ENCODE peak calls at places on chromosomes 3 and 15, in eight cellular contexts. G, K, D, T, N, Y, P and L are unnamed samples.

GRCh38 chr15:39685999-39686613 is 96.5 kb downstream of the FSIP1 start:
- DNase-seq in D (peak; percentile 36), P (no peak), K (peak; percentile 63), T (peak; percentile 72), G (peak; percentile 66), Y (no peak), N (no peak), L (no peak)

GRCh38 chr3:12193485-12194165 is 34.9 kb upstream of the TIMP4 start:
- DNase-seq in P (no peak), K (no peak), T (peak; percentile 98), D (peak; percentile 96), Y (peak; percentile 71), G (peak; percentile 79), N (no peak), L (peak; percentile 75)

GRCh38 chr3:153835540-153835939 is 285.6 kb upstream of the ARHGEF26 start:
- DNase-seq in G (no peak), N (peak; percentile 38), Y (no peak), K (no peak), T (no peak), P (no peak), D (no peak), L (no peak)

GRCh38 chr3:179819379-179819778 is 166.5 kb downstream of the USP13 start:
- DNase-seq in Y (no peak), T (no peak), D (no peak), G (no peak), P (no peak), N (no peak), K (peak; percentile 77), L (no peak)

GRCh38 chr15:63492541-63493077 is 11.8 kb upstream of the USP3 start:
- DNase-seq in D (no peak), T (peak; percentile 80), P (no peak), Y (no peak), N (no peak), G (no peak), K (no peak), L (no peak)

GRCh38 chr15:49813615-49814014 is 192.8 kb downstream of the DTWD1 start:
- DNase-seq in Y (no peak), G (no peak), K (no peak), D (no peak), N (no peak), T (no peak), P (no peak), L (no peak)

GRCh38 chr15:65400760-65401606 is 21.8 kb downstream of the IGDCC4 start:
- DNase-seq in D (peak; percentile 46), Y (no peak), N (peak; percentile 94), T (peak; percentile 76), P (peak; percentile 81), K (peak; percentile 79), G (peak; percentile 75), L (no peak)

GRCh38 chr15:77019476-77020331 is 24.8 kb downstream of the PSTPIP1 start:
- DNase-seq in T (peak; percentile 39), N (no peak), Y (no peak), K (no peak), P (peak; percentile 74), G (no peak), D (peak; percentile 35), L (no peak)

GRCh38 chr3:123586131-123586530 is 1.3 kb upstream of the HACD2 start:
- DNase-seq in K (peak; percentile 58), Y (peak; percentile 37), N (peak; percentile 84), T (peak; percentile 70), D (peak; percentile 79), P (peak; percentile 76), G (peak; percentile 59), L (peak; percentile 90)

GRCh38 chr3:141795719-141796435 is 32.7 kb downstream of the GRK7 start:
- DNase-seq in D (no peak), G (no peak), N (no peak), T (peak; percentile 72), Y (peak; percentile 44), P (peak; percentile 80), K (peak; percentile 55), L (no peak)

GRCh38 chr3:78495326-78495725 is 1272.5 kb downstream of the ROBO1 start:
- DNase-seq in N (no peak), K (no peak), G (no peak), T (no peak), P (no peak), D (no peak), Y (no peak), L (no peak)

GRCh38 chr15:61499371-61499770 is 270.3 kb upstream of the RORA start:
- DNase-seq in T (no peak), K (no peak), P (no peak), D (no peak), N (no peak), G (no peak), Y (no peak), L (peak; percentile 10)

GRCh38 chr3:129230311-129231019 is 18.9 kb upstream of the COPG1 start:
- DNase-seq in P (no peak), T (peak; percentile 96), G (peak; percentile 46), D (peak; percentile 91), K (no peak), N (no peak), Y (no peak), L (no peak)

GRCh38 chr3:129398803-129399144 is 29.7 kb downstream of the EFCAB12 start:
- DNase-seq in D (peak; percentile 32), G (peak; percentile 49), N (no peak), Y (no peak), P (peak; percentile 84), K (peak; percentile 22), T (peak; percentile 70), L (no peak)

GRCh38 chr3:104066658-104067057 is 1300.1 kb upstream of the ALCAM start:
- DNase-seq in N (no peak), P (no peak), Y (no peak), G (no peak), T (peak; percentile 32), D (peak; percentile 15), K (no peak), L (no peak)

GRCh38 chr15:52789601-52790165 is 453 bp downstream of the ONECUT1 start:
- DNase-seq in G (no peak), D (peak; percentile 21), T (peak; percentile 35), P (no peak), Y (no peak), N (no peak), K (no peak), L (no peak)

GRCh38 chr3:149638401-149639092 is 19.3 kb downstream of the WWTR1 start:
- DNase-seq in Y (no peak), D (peak; percentile 48), P (no peak), T (peak; percentile 82), N (no peak), K (peak; percentile 46), G (no peak), L (no peak)
- H3K27ac ChIP-seq in Y (no peak overlapping the region), D (peak overlapping the region; percentile 14), P (no peak overlapping the region), T (peak overlapping the region; percentile 86), N (no peak overlapping the region), K (peak overlapping the region; percentile 27), G (peak overlapping the region; percentile 51), L (peak overlapping the region; percentile 56)

GRCh38 chr15:89307046-89307587 is 27.5 kb downstream of the POLG start:
- DNase-seq in D (peak; percentile 29), P (no peak), G (peak; percentile 52), N (no peak), Y (no peak), K (no peak), T (peak; percentile 69), L (no peak)
- H3K27me3 ChIP-seq in D (no peaks in the 10 kb centered on the region), P (no peaks in the 10 kb centered on the region), G (no peaks in the 10 kb centered on the region), N (no peaks in the 10 kb centered on the region), Y (no peaks in the 10 kb centered on the region), K (no peaks in the 10 kb centered on the region), T (no peaks in the 10 kb centered on the region), L (no peaks in the 10 kb centered on the region)

GRCh38 chr3:99875573-99875924 is 57.9 kb downstream of the CMSS1 start:
- DNase-seq in K (no peak), G (peak; percentile 72), D (peak; percentile 47), P (no peak), Y (no peak), T (peak; percentile 74), N (no peak), L (no peak)
- H3K27ac ChIP-seq in K (peak overlapping the region; percentile 77), G (peak overlapping the region; percentile 99), D (peak overlapping the region; percentile 86), P (peak overlapping the region; percentile 61), Y (peak overlapping the region; percentile 99), T (peak overlapping the region; percentile 91), N (no peak overlapping the region), L (peak overlapping the region; percentile 96)

GRCh38 chr3:184228376-184229137 is 828 bp upstream of the VWA5B2 start:
- DNase-seq in G (no peak), N (no peak), D (no peak), Y (no peak), K (no peak), P (no peak), T (no peak), L (no peak)

GRCh38 chr3:184229424-184230080 is at the start of gene VWA5B2:
- DNase-seq in D (peak; percentile 43), T (peak; percentile 70), K (peak; percentile 77), Y (no peak), N (peak; percentile 82), P (peak; percentile 90), G (peak; percentile 60), L (no peak)

GRCh38 chr3:184231671-184232070 is 2.3 kb downstream of the VWA5B2 start:
- DNase-seq in T (no peak), D (no peak), Y (no peak), P (no peak), N (no peak), G (no peak), K (no peak), L (no peak)

GRCh38 chr3:184230081-184230602 is 757 bp downstream of the VWA5B2 start:
- DNase-seq in T (peak; percentile 20), P (no peak), G (no peak), D (no peak), K (no peak), Y (no peak), N (no peak), L (no peak)

DNA sequence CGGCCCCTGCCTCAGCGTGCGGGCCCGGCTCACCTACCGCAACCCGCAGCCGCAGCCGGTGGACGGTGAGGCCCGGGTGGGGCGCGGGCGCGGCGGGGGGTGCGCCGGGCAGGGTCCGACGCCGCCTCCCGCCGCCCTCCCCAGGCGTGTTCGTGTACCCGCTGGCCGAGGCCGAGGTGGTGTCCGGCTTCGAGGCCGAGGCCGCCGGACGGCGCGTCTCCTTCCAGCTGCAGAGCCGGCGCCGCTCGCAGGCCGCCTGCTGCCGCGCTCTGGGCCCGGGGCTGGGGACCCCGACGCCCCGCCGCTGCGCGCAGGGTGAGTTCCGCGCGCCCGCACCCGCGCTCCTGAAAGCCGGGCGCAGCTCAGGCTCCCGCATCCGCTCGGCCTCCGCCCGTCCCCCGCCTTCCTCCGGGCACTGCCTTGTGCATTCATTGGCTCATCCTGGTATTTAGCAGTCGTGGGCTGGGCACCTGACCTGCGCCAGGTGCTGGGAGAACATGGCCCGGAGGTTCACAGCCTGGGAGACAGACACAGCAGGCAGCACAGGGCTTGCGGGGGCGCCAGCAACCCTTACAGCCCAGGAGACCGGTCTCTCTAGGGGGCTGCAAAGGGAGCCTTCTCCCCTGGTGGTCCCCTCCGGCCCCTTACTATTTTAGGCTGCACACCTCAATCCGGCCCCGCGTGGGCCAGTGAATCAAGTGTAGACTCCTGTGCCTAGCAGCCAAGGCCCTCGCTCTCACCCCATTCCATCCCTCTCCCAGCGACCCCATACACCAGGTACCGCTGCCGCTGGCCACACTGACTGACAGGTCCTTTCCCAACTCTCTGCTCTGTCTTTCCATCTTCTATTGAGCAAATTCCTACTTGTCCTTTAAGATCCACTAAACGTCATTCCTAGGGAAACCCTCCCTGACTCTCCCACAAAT is 1.5 kb downstream of the VWA5B2 start:
- DNase-seq in P (no peak), N (peak; percentile 57), G (no peak), T (peak; percentile 23), K (no peak), Y (no peak), D (peak; percentile 44), L (no peak)
- H3K27me3 ChIP-seq in P (peaks cover 66% of the 10 kb centered on the region), N (peaks cover 37% of the 10 kb centered on the region), G (peaks cover 38% of the 10 kb centered on the region), T (peaks cover 43% of the 10 kb centered on the region), K (no peaks in the 10 kb centered on the region), Y (no peaks in the 10 kb centered on the region), D (peaks cover 30% of the 10 kb centered on the region), L (peaks cover 42% of the 10 kb centered on the region)